ENCODE peak calls at places on chromosomes 3 and 15, in five cellular contexts. One of them, this sample, is unnamed.

GRCh38 chr3:40847571-40847992 is 322.8 kb downstream of the ZNF621 start:
- DNase-seq in GM23338: peak
- DNase-seq in astrocyte of the cerebellum: peak
- DNase-seq in activated CD8-positive, alpha-beta T cell treated with anti-CD3 and anti-CD28 coated beads for 36 hours: no peak
- DNase-seq in cardiac fibroblast: peak
- DNase-seq in this sample: peak

GRCh38 chr3:145899229-145899628 is 261.8 kb downstream of the PLOD2 start:
- DNase-seq in activated CD8-positive, alpha-beta T cell treated with anti-CD3 and anti-CD28 coated beads for 36 hours: no peak
- DNase-seq in GM23338: no peak
- DNase-seq in astrocyte of the cerebellum: no peak
- DNase-seq in cardiac fibroblast: no peak
- DNase-seq in this sample: no peak

GRCh38 chr3:67461667-67462142 is 192.7 kb downstream of the SUCLG2 start:
- DNase-seq in activated CD8-positive, alpha-beta T cell treated with anti-CD3 and anti-CD28 coated beads for 36 hours: no peak
- DNase-seq in cardiac fibroblast: peak
- DNase-seq in astrocyte of the cerebellum: peak
- DNase-seq in GM23338: no peak
- DNase-seq in this sample: no peak

GRCh38 chr3:134322286-134322685 is 52.0 kb downstream of the AMOTL2 start:
- DNase-seq in astrocyte of the cerebellum: no peak
- DNase-seq in cardiac fibroblast: no peak
- DNase-seq in GM23338: no peak
- DNase-seq in activated CD8-positive, alpha-beta T cell treated with anti-CD3 and anti-CD28 coated beads for 36 hours: no peak
- DNase-seq in this sample: no peak

GRCh38 chr3:13249630-13250395 is 170.3 kb downstream of the NUP210 start:
- DNase-seq in astrocyte of the cerebellum: no peak
- DNase-seq in GM23338: no peak
- DNase-seq in activated CD8-positive, alpha-beta T cell treated with anti-CD3 and anti-CD28 coated beads for 36 hours: no peak
- DNase-seq in cardiac fibroblast: no peak
- DNase-seq in this sample: no peak

GRCh38 chr15:96360581-96361308 is 30.2 kb downstream of the NR2F2 start:
- DNase-seq in GM23338: peak
- DNase-seq in cardiac fibroblast: no peak
- DNase-seq in activated CD8-positive, alpha-beta T cell treated with anti-CD3 and anti-CD28 coated beads for 36 hours: no peak
- DNase-seq in astrocyte of the cerebellum: no peak
- DNase-seq in this sample: no peak

GRCh38 chr3:193614430-193614829 is 21.4 kb downstream of the OPA1 start:
- DNase-seq in astrocyte of the cerebellum: no peak
- DNase-seq in activated CD8-positive, alpha-beta T cell treated with anti-CD3 and anti-CD28 coated beads for 36 hours: no peak
- DNase-seq in cardiac fibroblast: no peak
- DNase-seq in GM23338: no peak
- DNase-seq in this sample: no peak

GRCh38 chr3:47020311-47020710 is 40.8 kb downstream of the NBEAL2 start:
- DNase-seq in GM23338: no peak
- DNase-seq in activated CD8-positive, alpha-beta T cell treated with anti-CD3 and anti-CD28 coated beads for 36 hours: no peak
- DNase-seq in astrocyte of the cerebellum: no peak
- DNase-seq in cardiac fibroblast: no peak
- DNase-seq in this sample: no peak

GRCh38 chr15:99211926-99212325 is 37.5 kb downstream of the TTC23 start:
- DNase-seq in astrocyte of the cerebellum: no peak
- DNase-seq in activated CD8-positive, alpha-beta T cell treated with anti-CD3 and anti-CD28 coated beads for 36 hours: no peak
- DNase-seq in GM23338: no peak
- DNase-seq in cardiac fibroblast: peak
- DNase-seq in this sample: no peak

GRCh38 chr3:194632983-194633348 is 253 bp downstream of the TMEM44 start:
- DNase-seq in astrocyte of the cerebellum: no peak
- DNase-seq in activated CD8-positive, alpha-beta T cell treated with anti-CD3 and anti-CD28 coated beads for 36 hours: peak
- DNase-seq in GM23338: no peak
- DNase-seq in cardiac fibroblast: no peak
- DNase-seq in this sample: no peak

GRCh38 chr3:127159547-127159946 is 33.4 kb upstream of the PRR23E start:
- DNase-seq in activated CD8-positive, alpha-beta T cell treated with anti-CD3 and anti-CD28 coated beads for 36 hours: no peak
- DNase-seq in cardiac fibroblast: no peak
- DNase-seq in astrocyte of the cerebellum: no peak
- DNase-seq in GM23338: peak
- DNase-seq in this sample: no peak

GRCh38 chr3:28924744-28925360 is 356.0 kb upstream of the RBMS3 start:
- DNase-seq in cardiac fibroblast: no peak
- DNase-seq in GM23338: no peak
- DNase-seq in activated CD8-positive, alpha-beta T cell treated with anti-CD3 and anti-CD28 coated beads for 36 hours: no peak
- DNase-seq in astrocyte of the cerebellum: no peak
- DNase-seq in this sample: no peak

GRCh38 chr15:29514931-29515330 is 245.3 kb upstream of the NSMCE3 start:
- DNase-seq in cardiac fibroblast: no peak
- DNase-seq in astrocyte of the cerebellum: no peak
- DNase-seq in activated CD8-positive, alpha-beta T cell treated with anti-CD3 and anti-CD28 coated beads for 36 hours: no peak
- DNase-seq in GM23338: no peak
- DNase-seq in this sample: no peak

GRCh38 chr15:82788496-82788895 is 17.4 kb downstream of the FSD2 start:
- DNase-seq in GM23338: no peak
- DNase-seq in astrocyte of the cerebellum: no peak
- DNase-seq in cardiac fibroblast: no peak
- DNase-seq in activated CD8-positive, alpha-beta T cell treated with anti-CD3 and anti-CD28 coated beads for 36 hours: no peak
- DNase-seq in this sample: no peak

DNA sequence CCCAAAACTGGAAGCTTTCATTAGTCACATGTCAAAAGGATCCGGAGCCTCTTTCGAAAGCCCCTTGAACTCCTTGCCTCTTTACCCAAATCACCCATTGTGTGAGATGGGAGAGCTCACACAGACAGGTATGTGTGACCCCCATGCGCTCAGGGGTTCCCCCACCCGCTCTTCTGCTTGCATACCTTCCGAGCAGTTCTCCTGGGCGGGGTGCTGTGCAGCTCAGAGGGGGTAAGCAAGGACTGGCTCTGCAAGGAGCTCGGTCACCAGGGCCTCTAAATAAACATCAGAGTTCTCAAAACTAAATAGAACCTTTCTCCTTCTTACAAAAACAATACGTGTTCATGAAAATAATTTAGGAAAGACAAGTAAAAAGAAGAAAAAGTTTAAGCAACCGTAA is 55.7 kb downstream of the PXYLP1 start:
- DNase-seq in GM23338: no peak
- DNase-seq in astrocyte of the cerebellum: no peak
- DNase-seq in cardiac fibroblast: no peak
- DNase-seq in activated CD8-positive, alpha-beta T cell treated with anti-CD3 and anti-CD28 coated beads for 36 hours: no peak
- DNase-seq in this sample: no peak
- TF ChIP-seq CTCF in GM23338: no peak
- TF ChIP-seq CTCF in astrocyte of the cerebellum: no peak
- TF ChIP-seq CTCF in cardiac fibroblast: no peak
- TF ChIP-seq CTCF in activated CD8-positive, alpha-beta T cell treated with anti-CD3 and anti-CD28 coated beads for 36 hours: no peak
- TF ChIP-seq CTCF in this sample: no peak

DNA sequence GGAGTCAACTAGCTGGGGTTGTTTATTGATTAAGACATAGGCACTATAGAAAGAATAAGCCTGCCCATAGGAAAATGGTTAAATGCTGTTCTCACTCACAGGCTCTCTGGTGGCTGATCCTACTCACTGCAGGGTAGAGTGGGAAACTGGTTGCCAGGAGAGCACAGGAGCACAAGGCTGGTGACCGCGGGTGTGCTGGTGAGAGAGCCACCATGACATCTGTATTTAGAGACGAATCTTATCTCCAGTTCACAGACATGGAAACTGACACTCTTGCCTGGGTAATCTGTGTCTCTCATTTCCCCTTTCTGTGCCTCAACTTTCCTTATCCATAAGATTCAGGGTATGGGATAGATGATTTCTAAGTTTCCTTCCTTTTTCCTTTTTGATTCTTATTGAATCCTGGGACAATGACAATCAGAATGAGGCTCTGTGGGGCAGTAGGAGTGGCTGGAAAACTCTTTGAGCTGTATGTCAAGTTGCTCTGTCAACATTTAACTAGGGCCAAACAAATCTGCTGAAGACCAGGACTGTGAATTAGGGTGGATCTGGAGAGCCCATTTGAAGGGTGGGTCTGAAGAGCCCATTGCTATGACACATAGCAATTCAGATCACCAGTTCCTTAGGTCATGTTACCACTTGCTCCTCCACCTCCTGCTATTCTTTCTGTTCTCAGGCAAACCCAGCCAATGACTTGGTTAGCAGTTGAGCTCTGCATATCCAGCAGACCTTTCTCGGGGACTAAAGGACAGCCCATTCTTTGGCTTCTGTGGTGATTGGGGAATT is 286.1 kb upstream of the TBL1XR1 start:
- DNase-seq in cardiac fibroblast: no peak
- DNase-seq in GM23338: peak
- DNase-seq in activated CD8-positive, alpha-beta T cell treated with anti-CD3 and anti-CD28 coated beads for 36 hours: peak
- DNase-seq in astrocyte of the cerebellum: no peak
- DNase-seq in this sample: no peak
- TF ChIP-seq CTCF in cardiac fibroblast: peak
- TF ChIP-seq CTCF in GM23338: peak
- TF ChIP-seq CTCF in activated CD8-positive, alpha-beta T cell treated with anti-CD3 and anti-CD28 coated beads for 36 hours: no peak
- TF ChIP-seq CTCF in astrocyte of the cerebellum: peak
- TF ChIP-seq CTCF in this sample: no peak

GRCh38 chr15:59276225-59277178 is 69.9 kb downstream of the LDHAL6B start:
- DNase-seq in cardiac fibroblast: no peak
- DNase-seq in activated CD8-positive, alpha-beta T cell treated with anti-CD3 and anti-CD28 coated beads for 36 hours: no peak
- DNase-seq in astrocyte of the cerebellum: no peak
- DNase-seq in GM23338: no peak
- DNase-seq in this sample: no peak
- TF ChIP-seq CTCF in cardiac fibroblast: no peak
- TF ChIP-seq CTCF in activated CD8-positive, alpha-beta T cell treated with anti-CD3 and anti-CD28 coated beads for 36 hours: no peak
- TF ChIP-seq CTCF in astrocyte of the cerebellum: no peak
- TF ChIP-seq CTCF in GM23338: no peak
- TF ChIP-seq CTCF in this sample: no peak

DNA sequence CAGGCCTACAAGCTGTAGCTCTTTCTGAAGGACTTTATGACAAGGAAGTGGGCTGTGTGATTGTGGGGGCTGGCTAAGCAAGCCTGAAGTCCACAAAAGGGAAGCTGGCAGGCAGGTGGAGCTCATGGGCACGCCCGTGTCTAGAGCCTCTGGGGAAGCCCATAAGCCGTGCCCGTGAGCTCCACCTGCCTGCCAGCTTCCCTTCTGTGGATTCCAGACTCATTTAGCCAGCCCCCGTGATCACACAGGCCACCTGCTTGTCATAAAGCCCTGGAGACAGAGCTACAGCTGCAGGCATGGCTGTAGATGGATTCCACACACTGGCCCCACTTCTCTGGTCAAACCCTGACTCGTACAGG is 15.2 kb downstream of the EFCC1 start:
- DNase-seq in cardiac fibroblast: no peak
- DNase-seq in astrocyte of the cerebellum: no peak
- DNase-seq in GM23338: no peak
- DNase-seq in activated CD8-positive, alpha-beta T cell treated with anti-CD3 and anti-CD28 coated beads for 36 hours: peak
- DNase-seq in this sample: no peak
- TF ChIP-seq CTCF in cardiac fibroblast: no peak
- TF ChIP-seq CTCF in astrocyte of the cerebellum: no peak
- TF ChIP-seq CTCF in GM23338: peak
- TF ChIP-seq CTCF in activated CD8-positive, alpha-beta T cell treated with anti-CD3 and anti-CD28 coated beads for 36 hours: peak
- TF ChIP-seq CTCF in this sample: peak

GRCh38 chr3:107791450-107791849 is 268.7 kb downstream of the BBX start:
- DNase-seq in cardiac fibroblast: no peak
- DNase-seq in astrocyte of the cerebellum: no peak
- DNase-seq in activated CD8-positive, alpha-beta T cell treated with anti-CD3 and anti-CD28 coated beads for 36 hours: no peak
- DNase-seq in GM23338: no peak
- DNase-seq in this sample: no peak

GRCh38 chr3:107797586-107797985 is 274.8 kb downstream of the BBX start:
- DNase-seq in GM23338: no peak
- DNase-seq in cardiac fibroblast: no peak
- DNase-seq in astrocyte of the cerebellum: no peak
- DNase-seq in activated CD8-positive, alpha-beta T cell treated with anti-CD3 and anti-CD28 coated beads for 36 hours: no peak
- DNase-seq in this sample: no peak

GRCh38 chr3:107796786-107797185 is 274.0 kb downstream of the BBX start:
- DNase-seq in GM23338: no peak
- DNase-seq in astrocyte of the cerebellum: peak
- DNase-seq in activated CD8-positive, alpha-beta T cell treated with anti-CD3 and anti-CD28 coated beads for 36 hours: no peak
- DNase-seq in cardiac fibroblast: peak
- DNase-seq in this sample: peak

GRCh38 chr3:107795514-107796094 is 272.8 kb downstream of the BBX start:
- DNase-seq in activated CD8-positive, alpha-beta T cell treated with anti-CD3 and anti-CD28 coated beads for 36 hours: no peak
- DNase-seq in GM23338: no peak
- DNase-seq in astrocyte of the cerebellum: no peak
- DNase-seq in cardiac fibroblast: no peak
- DNase-seq in this sample: no peak

GRCh38 chr3:107794664-107795443 is 272.1 kb downstream of the BBX start:
- DNase-seq in cardiac fibroblast: peak
- DNase-seq in astrocyte of the cerebellum: no peak
- DNase-seq in activated CD8-positive, alpha-beta T cell treated with anti-CD3 and anti-CD28 coated beads for 36 hours: no peak
- DNase-seq in GM23338: peak
- DNase-seq in this sample: no peak
- TF ChIP-seq CTCF in cardiac fibroblast: peak
- TF ChIP-seq CTCF in astrocyte of the cerebellum: peak
- TF ChIP-seq CTCF in activated CD8-positive, alpha-beta T cell treated with anti-CD3 and anti-CD28 coated beads for 36 hours: no peak
- TF ChIP-seq CTCF in GM23338: peak
- TF ChIP-seq CTCF in this sample: peak

GRCh38 chr3:187072582-187072981 is 66.7 kb downstream of the RPL39L start:
- DNase-seq in GM23338: peak
- DNase-seq in astrocyte of the cerebellum: no peak
- DNase-seq in cardiac fibroblast: no peak
- DNase-seq in activated CD8-positive, alpha-beta T cell treated with anti-CD3 and anti-CD28 coated beads for 36 hours: no peak
- DNase-seq in this sample: no peak
- TF ChIP-seq CTCF in GM23338: no peak
- TF ChIP-seq CTCF in astrocyte of the cerebellum: no peak
- TF ChIP-seq CTCF in cardiac fibroblast: no peak
- TF ChIP-seq CTCF in activated CD8-positive, alpha-beta T cell treated with anti-CD3 and anti-CD28 coated beads for 36 hours: no peak
- TF ChIP-seq CTCF in this sample: no peak